ENCODE peak calls at places on chromosomes 3 and 15, in four cellular contexts. One of them, this sample, is unnamed.

GRCh38 chr3:24242012-24242698 is 252.5 kb downstream of the THRB start:
- DNase-seq in iris pigment epithelial cell: peak
- DNase-seq in fibroblast of lung: peak
- DNase-seq in glutamatergic neuron: no peak
- DNase-seq in this sample: peak

GRCh38 chr3:4355401-4356224 is 52.4 kb downstream of the SETMAR start:
- DNase-seq in iris pigment epithelial cell: no peak
- DNase-seq in fibroblast of lung: peak
- DNase-seq in glutamatergic neuron: no peak
- DNase-seq in this sample: no peak

GRCh38 chr3:142963266-142964149 is at the start of gene PAQR9:
- DNase-seq in iris pigment epithelial cell: no peak
- DNase-seq in fibroblast of lung: peak
- DNase-seq in glutamatergic neuron: peak
- DNase-seq in this sample: no peak

GRCh38 chr3:115099115-115099884 is 47.8 kb downstream of the ZBTB20 start:
- DNase-seq in iris pigment epithelial cell: no peak
- DNase-seq in fibroblast of lung: peak
- DNase-seq in glutamatergic neuron: no peak
- DNase-seq in this sample: no peak

GRCh38 chr3:169118666-169119370 is 544.7 kb downstream of the MECOM start:
- DNase-seq in iris pigment epithelial cell: peak
- DNase-seq in fibroblast of lung: peak
- DNase-seq in glutamatergic neuron: no peak
- DNase-seq in this sample: no peak

GRCh38 chr3:81666502-81667121 is 94.8 kb downstream of the GBE1 start:
- DNase-seq in iris pigment epithelial cell: peak
- DNase-seq in fibroblast of lung: peak
- DNase-seq in glutamatergic neuron: no peak
- DNase-seq in this sample: peak

GRCh38 chr15:63082366-63082765 is 39.3 kb upstream of the LACTB start:
- DNase-seq in iris pigment epithelial cell: no peak
- DNase-seq in fibroblast of lung: no peak
- DNase-seq in glutamatergic neuron: no peak
- DNase-seq in this sample: no peak

GRCh38 chr3:42264399-42265058 is 1.5 kb downstream of the CCK start:
- DNase-seq in iris pigment epithelial cell: peak
- DNase-seq in fibroblast of lung: peak
- DNase-seq in glutamatergic neuron: no peak
- DNase-seq in this sample: no peak

GRCh38 chr15:51366911-51367310 is 25.5 kb downstream of the GLDN start:
- DNase-seq in iris pigment epithelial cell: peak
- DNase-seq in fibroblast of lung: peak
- DNase-seq in glutamatergic neuron: no peak
- DNase-seq in this sample: peak

GRCh38 chr3:110928016-110928662 is 143.5 kb upstream of the NECTIN3 start:
- DNase-seq in iris pigment epithelial cell: no peak
- DNase-seq in fibroblast of lung: no peak
- DNase-seq in glutamatergic neuron: no peak
- DNase-seq in this sample: no peak

GRCh38 chr3:13022348-13023250 is 50.6 kb downstream of the IQSEC1 start:
- DNase-seq in iris pigment epithelial cell: peak
- DNase-seq in fibroblast of lung: peak
- DNase-seq in glutamatergic neuron: peak
- DNase-seq in this sample: peak